ENCODE peak calls at places on chromosomes 1 and 21, in four cellular contexts. One of them, this sample, is unnamed.

GRCh38 chr1:46719689-46720088 is 775 bp upstream of the EFCAB14 start:
- DNase-seq in K562: peak
- DNase-seq in H1: no peak
- DNase-seq in GM12891: no peak
- DNase-seq in this sample: no peak

GRCh38 chr1:46643368-46643775 is 24.8 kb downstream of the ATPAF1 start:
- DNase-seq in K562: no peak
- DNase-seq in H1: no peak
- DNase-seq in GM12891: no peak
- DNase-seq in this sample: no peak

GRCh38 chr1:186806477-186806876 is 22.3 kb upstream of the PLA2G4A start:
- DNase-seq in K562: no peak
- DNase-seq in H1: no peak
- DNase-seq in GM12891: no peak
- DNase-seq in this sample: no peak

GRCh38 chr1:3483380-3483779 is 28.9 kb downstream of the ARHGEF16 start:
- DNase-seq in K562: no peak
- DNase-seq in H1: no peak
- DNase-seq in GM12891: no peak
- DNase-seq in this sample: no peak

GRCh38 chr1:223713546-223714420 is 1.4 kb downstream of the CAPN2 start:
- DNase-seq in K562: peak
- DNase-seq in H1: no peak
- DNase-seq in GM12891: no peak
- DNase-seq in this sample: no peak

GRCh38 chr1:113617438-113618141 is 141.7 kb downstream of the PHTF1 start:
- DNase-seq in K562: no peak
- DNase-seq in H1: no peak
- DNase-seq in GM12891: no peak
- DNase-seq in this sample: no peak

GRCh38 chr1:156641761-156642264 is at the start of gene BCAN:
- DNase-seq in K562: no peak
- DNase-seq in H1: peak
- DNase-seq in GM12891: no peak
- DNase-seq in this sample: no peak

GRCh38 chr1:71242239-71242638 is 161.4 kb upstream of the ZRANB2 start:
- DNase-seq in K562: no peak
- DNase-seq in H1: no peak
- DNase-seq in GM12891: no peak
- DNase-seq in this sample: no peak

DNA sequence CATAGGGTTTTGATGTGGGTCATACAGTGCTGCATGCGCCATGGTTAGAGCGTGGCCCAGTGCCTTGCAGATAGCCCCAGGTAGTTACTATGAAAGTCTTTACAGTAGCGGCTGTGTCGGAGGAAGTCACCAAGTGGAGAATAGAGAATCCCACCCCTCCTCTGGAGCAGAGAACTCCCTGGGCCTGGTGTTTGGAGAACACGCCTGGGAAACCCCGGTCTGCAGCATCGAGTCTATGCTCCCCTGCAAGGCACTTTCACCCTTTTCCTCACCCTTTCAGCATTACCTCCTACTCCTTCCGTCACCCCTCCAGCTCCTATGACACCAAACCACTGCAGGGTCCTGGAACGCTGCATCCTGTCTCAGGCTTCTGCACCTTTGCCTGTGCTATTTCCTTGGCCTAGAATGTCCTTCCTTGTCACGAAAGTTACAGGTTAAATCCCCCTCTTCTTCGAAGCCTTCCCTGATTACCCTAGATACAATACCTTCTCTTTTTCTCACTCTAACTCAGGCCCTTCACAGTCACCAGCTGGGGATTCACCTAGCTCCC is 2.7 kb upstream of the SLC1A7 start:
- DNase-seq in K562: no peak
- DNase-seq in H1: no peak
- DNase-seq in GM12891: no peak
- DNase-seq in this sample: no peak
- TF ChIP-seq TAF1 in K562: no peak
- TF ChIP-seq TAF1 in H1: no peak
- TF ChIP-seq TAF1 in GM12891: no peak
- TF ChIP-seq TAF1 in this sample: no peak

GRCh38 chr1:225508538-225509375 is 80.9 kb upstream of the LBR start:
- DNase-seq in K562: no peak
- DNase-seq in H1: peak
- DNase-seq in GM12891: no peak
- DNase-seq in this sample: no peak

GRCh38 chr1:225506727-225507126 is 78.9 kb upstream of the LBR start:
- DNase-seq in K562: no peak
- DNase-seq in H1: no peak
- DNase-seq in GM12891: no peak
- DNase-seq in this sample: no peak

GRCh38 chr1:225509376-225509707 is 81.5 kb upstream of the LBR start:
- DNase-seq in K562: no peak
- DNase-seq in H1: no peak
- DNase-seq in GM12891: no peak
- DNase-seq in this sample: no peak

GRCh38 chr1:225511828-225512381 is 84.1 kb upstream of the LBR start:
- DNase-seq in K562: no peak
- DNase-seq in H1: no peak
- DNase-seq in GM12891: no peak
- DNase-seq in this sample: no peak

GRCh38 chr1:225509770-225510169 is 81.9 kb upstream of the LBR start:
- DNase-seq in K562: no peak
- DNase-seq in H1: no peak
- DNase-seq in GM12891: no peak
- DNase-seq in this sample: no peak
- TF ChIP-seq POLR2AphosphoS5 in K562: no peak
- TF ChIP-seq POLR2AphosphoS5 in H1: no peak
- TF ChIP-seq POLR2AphosphoS5 in GM12891: no peak
- TF ChIP-seq POLR2AphosphoS5 in this sample: no peak

DNA sequence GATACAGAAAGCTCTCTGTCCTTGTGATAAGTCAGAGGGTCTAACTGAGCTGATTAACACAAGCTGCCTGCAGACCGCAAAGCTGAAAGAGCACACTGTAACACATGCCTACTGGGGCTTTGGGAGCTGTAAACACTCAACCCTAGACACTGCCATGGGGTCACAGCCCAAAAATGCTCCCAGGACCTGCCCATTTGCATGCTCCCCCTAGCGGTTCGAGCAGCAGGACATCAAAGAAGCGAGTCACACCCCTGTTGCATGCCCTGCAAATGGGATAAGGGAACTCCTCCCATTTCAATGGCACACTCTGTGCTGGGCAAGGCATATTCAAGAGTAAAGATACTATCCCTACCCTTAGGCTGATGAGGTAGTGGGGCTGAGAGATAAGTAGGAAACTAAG is 22.8 kb downstream of the LCE3E start:
- DNase-seq in K562: peak
- DNase-seq in H1: no peak
- DNase-seq in GM12891: peak
- DNase-seq in this sample: no peak
- TF ChIP-seq TAF1 in K562: no peak
- TF ChIP-seq TAF1 in H1: no peak
- TF ChIP-seq TAF1 in GM12891: no peak
- TF ChIP-seq TAF1 in this sample: no peak

DNA sequence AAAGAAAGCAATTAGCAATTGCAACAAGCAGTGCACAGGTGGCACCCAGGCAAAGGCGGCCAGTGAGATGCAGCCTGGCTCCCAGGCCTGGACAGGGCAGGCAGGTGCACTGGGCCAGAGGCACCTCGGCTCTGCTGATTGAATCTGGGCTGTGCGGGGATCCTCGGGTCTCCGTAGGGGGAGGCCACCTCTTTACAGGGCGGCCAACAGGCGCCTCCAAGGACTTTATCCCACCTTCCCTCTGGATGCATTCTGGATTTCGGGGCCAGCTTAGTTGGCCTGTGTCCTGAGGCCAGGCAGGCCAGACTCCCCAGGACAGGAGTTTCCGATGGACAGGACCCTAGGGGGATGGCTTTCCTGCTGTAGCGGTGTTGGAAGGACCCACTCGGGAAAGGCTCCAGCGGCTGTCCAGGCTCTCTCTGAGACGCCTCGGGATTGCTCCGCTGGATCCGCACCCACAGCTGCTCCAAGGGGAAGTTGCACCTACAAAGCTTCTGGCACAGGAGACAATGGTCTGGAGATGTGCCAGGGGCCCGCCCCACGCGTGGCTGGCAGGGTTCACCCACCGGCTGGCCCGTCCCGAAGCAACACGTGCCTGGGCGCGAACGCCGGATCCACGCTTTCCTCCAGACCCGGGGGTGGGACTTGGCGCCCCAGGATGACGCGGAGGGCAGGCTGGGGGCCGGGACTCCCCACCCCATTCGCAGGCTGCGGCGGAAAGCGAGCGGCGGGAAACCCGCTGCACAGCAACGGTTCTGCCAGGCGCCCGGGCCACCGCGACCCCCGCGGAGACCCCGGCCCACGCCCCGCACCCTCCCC is 810 bp downstream of the SLC19A1 start:
- DNase-seq in K562: peak
- DNase-seq in H1: peak
- DNase-seq in GM12891: peak
- DNase-seq in this sample: peak
- TF ChIP-seq POLR2AphosphoS5 in K562: peak
- TF ChIP-seq POLR2AphosphoS5 in H1: no peak
- TF ChIP-seq POLR2AphosphoS5 in GM12891: no peak
- TF ChIP-seq POLR2AphosphoS5 in this sample: no peak

DNA sequence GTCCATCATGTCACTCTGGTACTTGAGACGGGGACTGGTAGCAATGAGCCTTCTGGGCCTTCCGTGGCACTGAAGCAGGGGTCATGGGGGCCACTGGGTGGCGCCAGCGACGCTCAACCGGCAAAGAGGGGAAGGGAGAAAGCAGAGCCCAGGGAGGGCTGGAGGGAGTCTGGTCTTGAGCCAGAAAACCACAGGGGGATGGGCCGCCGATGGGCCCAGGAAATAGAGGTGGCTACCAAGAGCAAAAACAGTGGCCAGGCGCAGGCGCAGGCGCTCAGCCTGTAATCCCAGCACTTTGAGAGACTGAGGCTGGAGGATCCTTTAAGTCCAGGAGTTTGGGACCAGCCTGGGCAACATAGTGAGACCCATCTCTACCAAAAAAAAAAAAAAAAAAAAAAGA is 21.8 kb downstream of the EXOC8 start:
- DNase-seq in K562: peak
- DNase-seq in H1: peak
- DNase-seq in GM12891: peak
- DNase-seq in this sample: peak
- TF ChIP-seq TAF1 in K562: no peak
- TF ChIP-seq TAF1 in H1: no peak
- TF ChIP-seq TAF1 in GM12891: no peak
- TF ChIP-seq TAF1 in this sample: no peak

DNA sequence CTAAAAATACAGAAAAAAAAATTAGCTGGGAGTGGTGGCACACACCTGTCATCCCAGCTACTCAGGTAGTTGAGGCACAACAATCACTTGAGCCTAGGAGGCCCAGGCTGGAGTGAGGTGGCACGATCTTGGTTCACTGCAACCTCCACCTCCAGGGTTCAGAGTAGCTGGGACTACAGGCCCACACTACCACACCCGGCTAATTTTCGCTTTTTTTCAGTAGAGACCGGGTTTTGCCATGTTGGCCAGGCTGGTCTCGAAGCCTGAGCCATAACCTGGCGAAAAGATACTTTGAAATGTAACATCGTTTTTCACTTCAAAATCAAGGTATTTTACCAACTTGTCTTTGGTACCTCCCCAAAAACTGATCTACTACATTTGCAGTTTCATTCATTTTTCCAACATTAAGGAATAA is 6.1 kb downstream of the GAS5 start:
- DNase-seq in K562: no peak
- DNase-seq in H1: peak
- DNase-seq in GM12891: no peak
- DNase-seq in this sample: no peak
- TF ChIP-seq POLR2AphosphoS5 in K562: peak
- TF ChIP-seq POLR2AphosphoS5 in H1: peak
- TF ChIP-seq POLR2AphosphoS5 in GM12891: peak
- TF ChIP-seq POLR2AphosphoS5 in this sample: peak

This sample was measured in GM12892.